ENCODE peak calls at places on chromosomes 13 and 19, in four cellular contexts. F is skeletal muscle cell, Q is cardiac muscle cell, C is H7. N is an unnamed sample.

GRCh38 chr19:46429999-46430398 is 1.3 kb upstream of the PNMA8C start:
- DNase-seq in F (no peak), Q (no peak), C (no peak), N (no peak)

GRCh38 chr19:1469936-1470863 is 8.8 kb downstream of the C19orf25 start:
- DNase-seq in F (no peak), Q (no peak), C (peak), N (no peak)

GRCh38 chr13:59012731-59013130 is 1151.0 kb downstream of the DIAPH3 start:
- DNase-seq in F (no peak), Q (no peak), C (peak), N (no peak)

GRCh38 chr13:46858776-46859175 is 38.1 kb downstream of the HTR2A start:
- DNase-seq in F (no peak), Q (no peak), C (no peak), N (no peak)

GRCh38 chr19:36456831-36457230 is 32.5 kb downstream of the ZNF566 start:
- DNase-seq in F (no peak), Q (no peak), C (no peak), N (no peak)

GRCh38 chr13:50153888-50154287 is 138.6 kb downstream of the KCNRG start:
- DNase-seq in F (no peak), Q (no peak), C (no peak), N (no peak)

GRCh38 chr13:95281258-95281602 is 20.0 kb downstream of the ABCC4 start:
- DNase-seq in F (no peak), Q (no peak), C (no peak), N (no peak)

GRCh38 chr13:27455331-27455855 is 5.0 kb upstream of the MTIF3 start:
- DNase-seq in F (no peak), Q (no peak), C (peak), N (no peak)

GRCh38 chr19:4120531-4120930 is 3.4 kb downstream of the MAP2K2 start:
- DNase-seq in F (no peak), Q (peak), C (no peak), N (peak)

GRCh38 chr19:53388904-53389303 is 6.0 kb upstream of the ZNF765 start:
- DNase-seq in F (no peak), Q (no peak), C (no peak), N (no peak)

N was measured in GM04503.